ENCODE peak calls at places on chromosomes 13 and 19, in six cellular contexts. S, V, I, R, J and D are unnamed samples. For H3K4me1, the result is how much of the 10 kb centered on the place peaks cover.

GRCh38 chr19:49333426-49334288 is 1.5 kb upstream of the CD37 start:
- DNase-seq in S (no peak), V (no peak), I (peak), R (peak), J (peak), D (peak)

GRCh38 chr19:17865364-17866311 is 5.9 kb downstream of the RPL18A start:
- DNase-seq in S (no peak), V (no peak), I (no peak), R (no peak), J (no peak), D (no peak)

GRCh38 chr19:17618919-17619318 is 63.5 kb downstream of the COLGALT1 start:
- DNase-seq in S (no peak), V (no peak), I (no peak), R (no peak), J (no peak), D (no peak)

GRCh38 chr13:79128158-79128557 is 277.9 kb downstream of the RBM26 start:
- DNase-seq in S (no peak), V (peak), I (no peak), R (no peak), J (peak), D (no peak)

GRCh38 chr19:17560205-17560595 is 4.8 kb downstream of the COLGALT1 start:
- DNase-seq in S (peak), V (peak), I (no peak), R (no peak), J (peak), D (peak)

GRCh38 chr13:22945321-22946226 is 235.2 kb upstream of the SGCG start:
- DNase-seq in S (no peak), V (no peak), I (no peak), R (no peak), J (no peak), D (no peak)

GRCh38 chr19:41702208-41702651 is 6.2 kb upstream of the CEACAM5 start:
- DNase-seq in S (no peak), V (no peak), I (no peak), R (no peak), J (peak), D (no peak)

GRCh38 chr19:41708481-41708880 is at the start of gene CEACAM5:
- DNase-seq in S (no peak), V (no peak), I (no peak), R (no peak), J (no peak), D (no peak)

GRCh38 chr19:45575216-45575615 is 9.4 kb downstream of the OPA3 start:
- DNase-seq in S (no peak), V (no peak), I (no peak), R (no peak), J (no peak), D (no peak)

GRCh38 chr19:13929340-13929739 is 8.9 kb downstream of the PODNL1 start:
- DNase-seq in S (no peak), V (no peak), I (no peak), R (no peak), J (no peak), D (no peak)

GRCh38 chr13:26967119-26968038 is 204.2 kb downstream of the USP12 start:
- DNase-seq in S (peak), V (peak), I (no peak), R (no peak), J (no peak), D (peak)

GRCh38 chr13:27666951-27667350 is 45.3 kb downstream of the POLR1D start:
- DNase-seq in S (no peak), V (no peak), I (no peak), R (no peak), J (no peak), D (no peak)

GRCh38 chr13:42992585-42993122 is 613 bp upstream of the EPSTI1 start:
- DNase-seq in S (no peak), V (no peak), I (no peak), R (no peak), J (no peak), D (no peak)

GRCh38 chr13:98050041-98050466 is 92.8 kb upstream of the FARP1 start:
- DNase-seq in S (peak), V (peak), I (no peak), R (no peak), J (peak), D (no peak)

GRCh38 chr13:111976474-111977183 is 90.3 kb upstream of the SOX1 start:
- DNase-seq in S (no peak), V (no peak), I (no peak), R (no peak), J (no peak), D (no peak)

GRCh38 chr19:15177269-15178116 is 23.3 kb downstream of the NOTCH3 start:
- DNase-seq in S (peak), V (peak), I (peak), R (peak), J (peak), D (peak)

GRCh38 chr19:11142528-11143171 is 12.9 kb downstream of the SPC24 start:
- DNase-seq in S (peak), V (peak), I (peak), R (peak), J (peak), D (peak)

GRCh38 chr19:2976609-2977000 is 759 bp upstream of the TLE6 start:
- DNase-seq in S (no peak), V (no peak), I (peak), R (no peak), J (no peak), D (no peak)

GRCh38 chr19:56312337-56312736 is 2.3 kb downstream of the ZSCAN5A start:
- DNase-seq in S (no peak), V (no peak), I (no peak), R (no peak), J (no peak), D (no peak)

GRCh38 chr13:38900188-38900587 is 90.4 kb downstream of the STOML3 start:
- DNase-seq in S (no peak), V (no peak), I (no peak), R (no peak), J (no peak), D (no peak)

GRCh38 chr13:38376551-38376950 is 26.9 kb downstream of the UFM1 start:
- DNase-seq in S (no peak), V (no peak), I (no peak), R (no peak), J (peak), D (no peak)

GRCh38 chr13:104253063-104253680 is 1187.0 kb upstream of the SLC10A2 start:
- DNase-seq in S (no peak), V (peak), I (no peak), R (no peak), J (no peak), D (no peak)

GRCh38 chr13:99434258-99434788 is 66.9 kb upstream of the TM9SF2 start:
- DNase-seq in S (peak), V (no peak), I (peak), R (no peak), J (no peak), D (no peak)

GRCh38 chr19:18311495-18311894 is 11.4 kb downstream of the LSM4 start:
- DNase-seq in S (no peak), V (no peak), I (no peak), R (no peak), J (no peak), D (no peak)

GRCh38 chr19:39174558-39175544 is 21.9 kb upstream of the NCCRP1 start:
- DNase-seq in S (no peak), V (no peak), I (no peak), R (no peak), J (no peak), D (no peak)

GRCh38 chr19:51093510-51094345 is 11.0 kb upstream of the KLK14 start:
- DNase-seq in S (no peak), V (no peak), I (no peak), R (no peak), J (no peak), D (no peak)

GRCh38 chr19:709965-710714 is 1.4 kb downstream of the PALM start:
- DNase-seq in S (no peak), V (no peak), I (no peak), R (no peak), J (no peak), D (no peak)

GRCh38 chr13:85812282-85812681 is 13.1 kb upstream of the SLITRK6 start:
- DNase-seq in S (no peak), V (no peak), I (no peak), R (no peak), J (no peak), D (no peak)

GRCh38 chr19:5436101-5436947 is 18.9 kb upstream of the ZNRF4 start:
- DNase-seq in S (no peak), V (no peak), I (peak), R (no peak), J (peak), D (no peak)

GRCh38 chr19:45391346-45391745 is 13.5 kb downstream of the PPP1R13L start:
- DNase-seq in S (no peak), V (no peak), I (peak), R (no peak), J (peak), D (no peak)

GRCh38 chr19:4379383-4380253 is 20.7 kb downstream of the SH3GL1 start:
- DNase-seq in S (peak), V (no peak), I (no peak), R (peak), J (peak), D (peak)

DNA sequence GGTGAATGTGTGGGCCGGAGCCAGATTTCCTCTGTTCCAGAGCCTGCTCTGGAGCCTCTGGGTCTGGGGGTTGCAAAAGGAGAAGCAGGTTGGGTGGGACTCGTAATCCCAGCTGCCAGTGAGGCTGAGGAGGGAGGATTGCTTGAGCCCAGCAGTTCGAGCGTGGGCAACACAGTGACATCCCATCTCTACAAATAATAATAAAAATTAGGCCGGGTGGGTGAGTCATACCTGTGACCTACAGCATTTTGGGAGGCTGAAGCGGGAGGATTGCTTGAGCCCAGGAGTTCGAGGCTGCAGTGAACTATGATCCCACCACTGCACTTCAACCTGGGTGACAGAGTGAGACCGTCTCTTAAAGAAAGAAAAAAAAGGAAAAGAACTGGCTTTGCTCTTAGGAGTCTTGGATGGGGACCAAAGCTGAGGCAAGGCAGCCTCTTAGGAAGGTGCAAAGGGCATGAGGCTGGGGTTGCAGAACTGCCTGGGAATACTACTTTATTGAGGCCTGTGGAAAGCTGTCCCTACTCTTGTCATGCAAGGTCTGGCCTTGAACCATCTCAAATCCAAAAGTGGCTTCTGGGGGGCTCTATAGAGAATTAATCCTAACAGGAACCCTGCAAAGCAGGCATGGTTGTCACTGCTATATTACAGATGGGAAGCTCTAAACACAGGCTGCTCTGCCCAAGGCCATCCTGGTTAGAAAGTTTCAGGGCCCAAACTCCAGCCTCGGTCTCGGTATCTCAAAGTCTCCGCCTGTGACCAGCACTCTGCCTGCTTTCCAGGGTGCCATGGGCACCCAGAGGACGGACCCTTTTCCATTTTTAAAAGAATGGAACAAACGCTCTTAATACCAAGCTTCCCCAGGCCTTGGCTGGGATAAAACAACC is 877 bp upstream of the C19orf12 start:
- DNase-seq in S (peak), V (peak), I (no peak), R (no peak), J (no peak), D (no peak)
- H3K4me1 ChIP-seq in S (under half), V (under half), I (under half), R (under half), J (under half), D (under half)

DNA sequence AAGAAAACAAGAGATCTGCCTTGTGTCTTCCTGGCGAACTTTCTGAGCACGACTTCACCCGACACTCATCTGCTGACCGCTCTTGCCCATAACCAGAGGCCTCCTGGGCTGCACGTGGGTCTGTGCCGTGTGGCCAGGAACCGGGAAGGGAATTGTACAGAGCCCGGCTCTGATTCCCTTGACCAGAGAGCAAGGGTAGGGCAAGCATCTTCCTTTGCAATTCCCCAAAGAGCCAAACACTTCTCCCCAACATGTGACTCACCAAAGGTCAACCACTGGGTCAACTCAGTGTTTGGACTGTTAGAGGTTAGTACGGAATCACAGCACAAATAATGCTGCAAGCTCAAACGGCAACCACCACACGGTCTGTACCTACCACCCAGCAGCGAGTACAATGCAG is 48.9 kb downstream of the KLF2 start:
- DNase-seq in S (peak), V (peak), I (no peak), R (no peak), J (peak), D (no peak)
- H3K4me1 ChIP-seq in S (under half), V (under half), I (under half), R (under half), J (under half), D (half or more)

GRCh38 chr13:33274264-33274663 is 11.3 kb downstream of the STARD13 start:
- DNase-seq in S (no peak), V (no peak), I (no peak), R (no peak), J (no peak), D (no peak)
- H3K4me1 ChIP-seq in S (under half), V (under half), I (under half), R (half or more), J (under half), D (half or more)

GRCh38 chr13:108964601-108965000 is 335.2 kb downstream of the MYO16 start:
- DNase-seq in S (no peak), V (no peak), I (no peak), R (no peak), J (no peak), D (no peak)

GRCh38 chr13:108962652-108963051 is 333.2 kb downstream of the MYO16 start:
- DNase-seq in S (no peak), V (peak), I (no peak), R (no peak), J (no peak), D (no peak)

GRCh38 chr13:108961542-108962125 is 332.2 kb downstream of the MYO16 start:
- DNase-seq in S (peak), V (peak), I (no peak), R (no peak), J (peak), D (no peak)

GRCh38 chr13:108963276-108963810 is 333.9 kb downstream of the MYO16 start:
- DNase-seq in S (no peak), V (no peak), I (no peak), R (no peak), J (no peak), D (no peak)

GRCh38 chr13:108963846-108964600 is 334.6 kb downstream of the MYO16 start:
- DNase-seq in S (no peak), V (peak), I (no peak), R (no peak), J (peak), D (no peak)
- H3K4me1 ChIP-seq in S (under half), V (under half), I (under half), R (under half), J (under half), D (under half)